ENCODE peak calls at places on chromosome 19, in ten cellular contexts. F, G, O, T, E, J, B, R, W and Q are unnamed samples.

GRCh38 chr19:8004001-8004400 is 1.4 kb downstream of the ELAVL1 start:
- DNase-seq in O (no peak), J (no peak), G (no peak), T (no peak), F (no peak), B (no peak), R (no peak), W (no peak), E (no peak), Q (no peak)

GRCh38 chr19:54364775-54365257 is at the start of gene LAIR1:
- DNase-seq in G (peak; percentile 71), B (peak; percentile 76), E (no peak), T (no peak), R (peak; percentile 22), F (peak; percentile 83), W (no peak), O (no peak), J (peak; percentile 83), Q (no peak)

GRCh38 chr19:7293795-7294570 is at the start of gene INSR:
- DNase-seq in F (peak; percentile 95), G (peak; percentile 94), W (no peak), R (peak; percentile 94), B (peak; percentile 94), E (peak; percentile 91), O (peak; percentile 75), T (peak; percentile 91), J (peak; percentile 74), Q (peak; percentile 65)

GRCh38 chr19:1855040-1855827 is 7.0 kb upstream of the REXO1 start:
- DNase-seq in W (peak; percentile 88), F (peak; percentile 97), R (peak; percentile 91), O (peak; percentile 64), E (peak; percentile 92), B (peak; percentile 94), J (peak; percentile 77), T (peak; percentile 82), G (peak; percentile 95), Q (peak; percentile 54)

GRCh38 chr19:48396010-48396870 is 2.8 kb downstream of the GRIN2D start:
- DNase-seq in W (no peak), F (no peak), J (no peak), O (no peak), E (no peak), R (no peak), B (no peak), T (no peak), G (no peak), Q (no peak)

GRCh38 chr19:18393836-18394235 is 3.6 kb downstream of the LRRC25 start:
- DNase-seq in O (no peak), E (no peak), G (peak; percentile 75), F (no peak), W (no peak), J (no peak), T (no peak), R (peak; percentile 38), B (no peak), Q (no peak)

GRCh38 chr19:18867199-18867598 is 28.8 kb downstream of the CERS1 start:
- DNase-seq in F (no peak), O (no peak), W (no peak), E (no peak), J (no peak), B (no peak), R (no peak), T (no peak), G (no peak), Q (no peak)

GRCh38 chr19:1863308-1863637 is at the start of gene KLF16:
- DNase-seq in G (no peak), O (no peak), J (no peak), R (no peak), E (no peak), T (no peak), W (no peak), B (no peak), F (no peak), Q (no peak)

GRCh38 chr19:1474765-1475351 is 4.2 kb downstream of the C19orf25 start:
- DNase-seq in E (no peak), T (no peak), G (no peak), F (peak; percentile 74), O (no peak), B (no peak), W (no peak), J (no peak), R (no peak), Q (no peak)

GRCh38 chr19:40363128-40363527 is 14.6 kb downstream of the PLD3 start:
- DNase-seq in B (no peak), G (no peak), W (no peak), R (peak; percentile 38), T (peak; percentile 60), O (no peak), E (no peak), F (no peak), J (no peak), Q (no peak)

GRCh38 chr19:18657590-18658365 is 20.9 kb downstream of the KLHL26 start:
- DNase-seq in R (peak; percentile 97), T (peak; percentile 93), W (no peak), G (peak; percentile 86), F (peak; percentile 88), O (no peak), J (no peak), E (peak; percentile 32), B (no peak), Q (no peak)

DNA sequence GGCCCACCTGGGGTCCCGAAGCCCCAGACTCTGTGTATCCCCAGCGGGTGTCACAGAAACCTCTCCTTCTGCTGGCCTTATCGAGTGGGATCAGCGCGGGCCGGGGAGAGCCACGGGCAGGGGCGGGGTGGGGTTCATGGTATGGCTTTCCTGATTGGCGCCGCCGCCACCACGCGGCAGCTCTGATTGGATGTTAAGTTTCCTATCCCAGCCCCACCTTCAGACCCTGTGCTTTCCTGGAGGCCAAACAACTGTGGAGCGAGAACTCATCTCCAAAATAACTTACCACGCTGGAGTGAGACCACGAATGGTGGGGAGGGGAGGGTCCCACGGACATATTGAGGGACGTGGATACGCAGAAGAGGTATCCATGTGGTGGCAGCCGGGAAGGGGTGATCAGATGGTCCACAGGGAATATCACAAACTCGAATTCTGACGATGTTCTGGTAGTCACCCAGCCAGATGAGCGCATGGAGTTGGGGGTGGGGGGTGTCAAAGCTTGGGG is 1.0 kb upstream of the ICAM5 start:
- DNase-seq in W (no peak), G (peak; percentile 59), O (peak; percentile 74), F (no peak), E (no peak), J (peak; percentile 78), B (peak; percentile 79), T (peak; percentile 80), R (peak; percentile 55), Q (peak; percentile 22)
- H3K4me3 ChIP-seq in W (peak overlapping the region; percentile 35), G (no peak overlapping the region), O (peak overlapping the region; percentile 91), F (no peak overlapping the region), E (peak overlapping the region; percentile 58), J (peak overlapping the region; percentile 57), B (peak overlapping the region; percentile 58), T (peak overlapping the region; percentile 60), R (peak overlapping the region; percentile 50), Q (peak overlapping the region; percentile 60)

GRCh38 chr19:55549500-55550320 is 4.4 kb upstream of the SBK3 start:
- DNase-seq in T (peak; percentile 91), E (peak; percentile 93), F (no peak), R (peak; percentile 79), J (no peak), W (no peak), B (no peak), O (peak; percentile 34), G (no peak), Q (peak; percentile 34)
- H3K4me3 ChIP-seq in T (peak overlapping the region; percentile 35), E (peak overlapping the region; percentile 39), F (no peak overlapping the region), R (no peak overlapping the region), J (no peak overlapping the region), W (no peak overlapping the region), B (no peak overlapping the region), O (peak overlapping the region; percentile 59), G (no peak overlapping the region), Q (peak overlapping the region; percentile 18)

DNA sequence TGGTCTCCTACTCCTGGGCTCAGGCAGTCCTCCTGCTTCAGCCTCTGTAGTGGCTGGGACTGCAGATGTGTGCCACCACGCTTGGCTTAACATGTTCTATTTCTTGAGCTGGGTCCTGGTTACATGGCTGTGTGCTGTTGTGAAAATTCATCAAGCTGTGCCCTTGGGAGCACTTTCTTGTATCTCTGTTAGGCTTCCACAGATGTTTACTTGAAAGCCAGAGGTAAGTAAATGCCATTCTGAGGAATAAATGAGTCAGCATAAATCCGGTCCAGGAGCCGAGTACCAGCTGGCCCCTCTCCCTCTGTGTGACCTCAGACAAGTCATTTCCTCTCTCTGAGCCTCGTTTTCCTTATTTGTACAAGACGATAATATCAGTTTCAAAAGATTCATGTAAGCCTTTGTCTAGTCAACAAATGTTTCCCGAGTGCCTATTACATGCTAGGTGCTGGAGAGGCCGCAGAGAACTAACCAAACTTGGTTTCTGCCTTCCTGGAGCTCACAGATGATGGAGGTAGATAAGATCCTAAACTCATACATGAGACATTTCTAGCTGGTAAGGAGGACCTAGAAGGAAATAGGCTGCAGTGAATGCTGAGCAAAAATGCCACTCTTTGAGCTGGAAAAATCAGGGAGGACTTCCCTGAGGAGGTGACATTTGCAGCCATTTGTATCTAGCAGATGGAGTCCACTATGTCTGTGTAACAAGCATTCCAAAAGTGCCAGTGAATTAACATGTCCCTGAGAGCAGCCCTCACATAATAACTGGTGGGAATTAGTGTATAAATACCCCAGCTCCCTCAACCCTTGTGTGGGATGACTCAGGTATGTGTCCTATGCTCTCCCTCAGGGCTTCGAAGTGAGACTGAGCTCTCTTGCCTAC is 2.7 kb upstream of the RASAL3 start:
- DNase-seq in W (no peak), G (peak; percentile 32), R (peak; percentile 88), E (peak; percentile 28), F (peak; percentile 29), B (no peak), O (no peak), J (peak; percentile 98), T (peak; percentile 82), Q (no peak)
- H3K4me3 ChIP-seq in W (no peak overlapping the region), G (no peak overlapping the region), R (no peak overlapping the region), E (no peak overlapping the region), F (no peak overlapping the region), B (no peak overlapping the region), O (no peak overlapping the region), J (no peak overlapping the region), T (no peak overlapping the region), Q (no peak overlapping the region)

GRCh38 chr19:39246951-39247669 is 1.5 kb downstream of the IFNL4 start:
- DNase-seq in F (peak; percentile 78), G (no peak), B (peak; percentile 68), E (no peak), J (no peak), T (peak; percentile 18), O (no peak), R (peak; percentile 40), W (no peak), Q (no peak)
- H3K4me3 ChIP-seq in F (no peak overlapping the region), G (no peak overlapping the region), B (no peak overlapping the region), E (no peak overlapping the region), J (no peak overlapping the region), T (no peak overlapping the region), O (no peak overlapping the region), R (no peak overlapping the region), W (no peak overlapping the region), Q (no peak overlapping the region)

GRCh38 chr19:3813473-3814392 is 27.6 kb upstream of the MATK start:
- DNase-seq in B (no peak), F (no peak), J (no peak), R (no peak), G (no peak), T (no peak), O (no peak), E (no peak), W (no peak), Q (no peak)
- H3K4me3 ChIP-seq in B (no peak overlapping the region), F (no peak overlapping the region), J (no peak overlapping the region), R (no peak overlapping the region), G (no peak overlapping the region), T (no peak overlapping the region), O (no peak overlapping the region), E (no peak overlapping the region), W (no peak overlapping the region), Q (no peak overlapping the region)